ENCODE peak calls at places on chromosomes 2 and 18, in ten cellular contexts. G, B, K, J, T, I, U, H, P and S are unnamed samples.

GRCh38 chr2:222238072-222238471 is 60.7 kb downstream of the PAX3 start:
- DNase-seq in G (no peak), B (no peak), K (no peak), J (no peak), T (no peak), I (no peak), U (no peak), H (no peak), P (no peak), S (no peak)

GRCh38 chr2:15591373-15591691 is 336 bp upstream of the DDX1 start:
- DNase-seq in G (no peak), B (no peak), K (no peak), J (no peak), T (no peak), I (no peak), U (no peak), H (no peak), P (no peak), S (no peak)

GRCh38 chr2:10339647-10340592 is 37.2 kb downstream of the HPCAL1 start:
- DNase-seq in G (no peak), B (no peak), K (no peak), J (no peak), T (no peak), I (no peak), U (no peak), H (no peak), P (no peak), S (no peak)

GRCh38 chr18:48539406-48540328 is 836 bp downstream of the CTIF start:
- DNase-seq in G (no peak), B (peak; percentile 41), K (peak; percentile 42), J (peak; percentile 60), T (peak; percentile 76), I (peak; percentile 49), U (peak; percentile 35), H (peak; percentile 41), P (no peak), S (no peak)

GRCh38 chr2:122417114-122417513 is 661.7 kb downstream of the TSN start:
- DNase-seq in G (no peak), B (no peak), K (no peak), J (no peak), T (no peak), I (no peak), U (no peak), H (no peak), P (no peak), S (no peak)

GRCh38 chr2:236601306-236602202 is 31.9 kb downstream of the ACKR3 start:
- DNase-seq in G (no peak), B (no peak), K (no peak), J (no peak), T (no peak), I (no peak), U (no peak), H (no peak), P (no peak), S (no peak)

GRCh38 chr2:102480796-102481195 is 7.8 kb downstream of the SLC9A4 start:
- DNase-seq in G (no peak), B (no peak), K (no peak), J (no peak), T (no peak), I (no peak), U (no peak), H (no peak), P (no peak), S (no peak)

GRCh38 chr2:199775297-199775696 is 75.7 kb downstream of the FTCDNL1 start:
- DNase-seq in G (no peak), B (no peak), K (peak; percentile 14), J (no peak), T (no peak), I (no peak), U (no peak), H (no peak), P (no peak), S (no peak)

GRCh38 chr2:205539603-205540002 is 142.7 kb upstream of the NRP2 start:
- DNase-seq in G (no peak), B (no peak), K (no peak), J (no peak), T (no peak), I (no peak), U (no peak), H (no peak), P (no peak), S (no peak)

GRCh38 chr2:73851274-73851673 is 22.5 kb downstream of the STAMBP start:
- DNase-seq in G (no peak), B (no peak), K (no peak), J (peak; percentile 13), T (no peak), I (peak; percentile 45), U (no peak), H (no peak), P (peak; percentile 5), S (no peak)

GRCh38 chr2:202689898-202690297 is 55.1 kb downstream of the FAM117B start:
- DNase-seq in G (no peak), B (no peak), K (no peak), J (no peak), T (no peak), I (no peak), U (no peak), H (no peak), P (no peak), S (no peak)

GRCh38 chr2:202682274-202682673 is 47.5 kb downstream of the FAM117B start:
- DNase-seq in G (no peak), B (no peak), K (no peak), J (no peak), T (no peak), I (no peak), U (no peak), H (no peak), P (no peak), S (no peak)

GRCh38 chr2:202690321-202690900 is 55.6 kb downstream of the FAM117B start:
- DNase-seq in G (no peak), B (no peak), K (no peak), J (no peak), T (no peak), I (no peak), U (no peak), H (peak; percentile 2), P (no peak), S (no peak)

GRCh38 chr2:202689459-202689858 is 54.7 kb downstream of the FAM117B start:
- DNase-seq in G (no peak), B (no peak), K (no peak), J (no peak), T (no peak), I (no peak), U (no peak), H (no peak), P (no peak), S (no peak)

DNA sequence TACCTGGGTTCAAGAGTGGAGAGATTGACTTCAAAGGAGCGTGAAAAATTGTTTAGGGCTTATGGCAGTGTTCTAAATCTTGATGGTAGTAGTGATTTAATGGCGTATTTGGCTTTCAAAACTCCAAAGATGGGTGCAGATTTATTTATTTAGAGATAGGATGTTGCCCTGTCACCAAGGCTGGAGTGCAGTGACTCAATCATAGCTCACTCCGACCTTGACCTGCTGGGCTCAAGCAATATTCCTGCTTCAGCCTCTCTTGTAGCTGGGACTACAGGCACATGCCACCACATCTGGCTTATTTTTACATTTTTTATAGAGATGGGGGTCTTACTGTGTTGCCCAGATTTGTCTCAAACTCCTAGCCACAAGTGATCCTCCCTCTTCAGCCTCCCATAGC is 52.5 kb downstream of the FAM117B start:
- DNase-seq in G (no peak), B (no peak), K (no peak), J (no peak), T (no peak), I (no peak), U (no peak), H (no peak), P (no peak), S (no peak)
- TF ChIP-seq CTCF in G (no peak), B (no peak), K (no peak), J (no peak), T (no peak), I (no peak), U (no peak), H (no peak), P (no peak), S (no peak)

GRCh38 chr2:19351499-19351898 is 6.9 kb downstream of the OSR1 start:
- DNase-seq in G (no peak), B (no peak), K (no peak), J (no peak), T (no peak), I (no peak), U (no peak), H (no peak), P (no peak), S (no peak)
- H3K27me3 ChIP-seq in G (no peaks in the 10 kb centered on the region), B (peaks cover 24% of the 10 kb centered on the region), K (peaks cover 6% of the 10 kb centered on the region), J (peaks cover 58% of the 10 kb centered on the region), T (peaks cover 2% of the 10 kb centered on the region), I (peaks cover 17% of the 10 kb centered on the region), U (peaks cover 67% of the 10 kb centered on the region), H (peaks cover 54% of the 10 kb centered on the region), P (no peaks in the 10 kb centered on the region), S (peaks cover 43% of the 10 kb centered on the region)

DNA sequence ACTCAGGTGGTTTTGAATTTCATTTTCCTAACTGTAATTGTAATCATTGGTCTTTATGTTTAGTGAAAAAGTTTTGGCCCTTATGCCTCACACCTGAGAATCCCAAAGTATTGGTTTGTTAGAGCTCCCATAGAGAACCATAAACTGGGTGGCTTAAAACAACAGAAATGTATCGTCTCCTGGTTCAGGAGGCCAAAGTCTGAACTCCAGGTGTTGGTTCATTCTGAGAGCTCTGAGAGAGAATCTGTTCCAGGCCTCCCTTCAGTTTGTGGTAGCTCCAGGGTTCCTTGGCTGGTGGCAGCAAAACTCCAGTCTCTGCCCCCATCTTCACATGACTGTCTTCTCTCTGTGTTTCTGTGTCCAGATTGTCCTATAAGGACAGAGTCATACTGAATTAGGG is 11.0 kb downstream of the IL37 start:
- DNase-seq in G (no peak), B (no peak), K (no peak), J (no peak), T (no peak), I (peak; percentile 65), U (no peak), H (no peak), P (no peak), S (no peak)
- H3K4me3 ChIP-seq in G (no peak overlapping the region), B (no peak overlapping the region), K (no peak overlapping the region), J (no peak overlapping the region), T (no peak overlapping the region), I (no peak overlapping the region), U (no peak overlapping the region), H (no peak overlapping the region), P (no peak overlapping the region), S (no peak overlapping the region)

GRCh38 chr18:5625076-5625475 is 81.3 kb upstream of the EPB41L3 start:
- DNase-seq in G (no peak), B (no peak), K (no peak), J (no peak), T (no peak), I (no peak), U (no peak), H (no peak), P (no peak), S (no peak)

GRCh38 chr18:5627756-5628511 is 84.1 kb upstream of the EPB41L3 start:
- DNase-seq in G (no peak), B (no peak), K (no peak), J (no peak), T (no peak), I (no peak), U (no peak), H (no peak), P (no peak), S (no peak)

GRCh38 chr18:5628512-5629255 is 84.9 kb upstream of the EPB41L3 start:
- DNase-seq in G (no peak), B (peak; percentile 44), K (peak; percentile 27), J (no peak), T (peak; percentile 75), I (peak; percentile 82), U (no peak), H (peak; percentile 29), P (no peak), S (no peak)

GRCh38 chr18:5622905-5623304 is 79.1 kb upstream of the EPB41L3 start:
- DNase-seq in G (no peak), B (no peak), K (no peak), J (no peak), T (no peak), I (no peak), U (no peak), H (peak; percentile 24), P (no peak), S (no peak)

GRCh38 chr18:5626130-5626880 is 82.5 kb upstream of the EPB41L3 start:
- DNase-seq in G (no peak), B (no peak), K (no peak), J (no peak), T (no peak), I (no peak), U (no peak), H (no peak), P (no peak), S (no peak)
- TF ChIP-seq CTCF in G (no peak), B (no peak), K (no peak), J (no peak), T (no peak), I (no peak), U (no peak), H (no peak), P (no peak), S (no peak)